ENCODE peak calls at places on chromosomes 6 and 20, in eight cellular contexts. B, L, D, X, S, V, F and I are unnamed samples.

GRCh38 chr20:822651-823325 is 10.7 kb upstream of the FAM110A start:
- DNase-seq in B (no peak), L (no peak), D (no peak), X (no peak), S (no peak), V (no peak), F (no peak), I (peak)

GRCh38 chr6:153032255-153032882 is 29.9 kb upstream of the MTRF1L start:
- DNase-seq in B (no peak), L (no peak), D (no peak), X (no peak), S (peak), V (peak), F (no peak), I (no peak)

GRCh38 chr6:53984163-53984562 is 127.1 kb upstream of the MLIP start:
- DNase-seq in B (no peak), L (no peak), D (no peak), X (no peak), S (peak), V (peak), F (no peak), I (no peak)

GRCh38 chr6:21729431-21729830 is 135.9 kb downstream of the SOX4 start:
- DNase-seq in B (no peak), L (no peak), D (no peak), X (no peak), S (no peak), V (no peak), F (no peak), I (no peak)

GRCh38 chr6:31877651-31878161 is 1.1 kb downstream of the SLC44A4 start:
- DNase-seq in B (no peak), L (peak), D (no peak), X (no peak), S (no peak), V (no peak), F (no peak), I (no peak)

GRCh38 chr6:54070025-54070424 is 41.2 kb upstream of the MLIP start:
- DNase-seq in B (no peak), L (no peak), D (no peak), X (no peak), S (no peak), V (no peak), F (no peak), I (no peak)

GRCh38 chr20:46171476-46171875 is 53.4 kb downstream of the CD40 start:
- DNase-seq in B (no peak), L (no peak), D (no peak), X (no peak), S (no peak), V (no peak), F (no peak), I (no peak)

GRCh38 chr20:48818481-48818987 is 9.3 kb downstream of the PREX1 start:
- DNase-seq in B (no peak), L (no peak), D (peak), X (no peak), S (no peak), V (no peak), F (no peak), I (no peak)

GRCh38 chr6:122735618-122736017 is 43.9 kb upstream of the FABP7 start:
- DNase-seq in B (no peak), L (no peak), D (no peak), X (no peak), S (no peak), V (no peak), F (no peak), I (no peak)

GRCh38 chr6:130928993-130929678 is 101.9 kb downstream of the SMLR1 start:
- DNase-seq in B (no peak), L (no peak), D (no peak), X (no peak), S (peak), V (peak), F (no peak), I (no peak)

DNA sequence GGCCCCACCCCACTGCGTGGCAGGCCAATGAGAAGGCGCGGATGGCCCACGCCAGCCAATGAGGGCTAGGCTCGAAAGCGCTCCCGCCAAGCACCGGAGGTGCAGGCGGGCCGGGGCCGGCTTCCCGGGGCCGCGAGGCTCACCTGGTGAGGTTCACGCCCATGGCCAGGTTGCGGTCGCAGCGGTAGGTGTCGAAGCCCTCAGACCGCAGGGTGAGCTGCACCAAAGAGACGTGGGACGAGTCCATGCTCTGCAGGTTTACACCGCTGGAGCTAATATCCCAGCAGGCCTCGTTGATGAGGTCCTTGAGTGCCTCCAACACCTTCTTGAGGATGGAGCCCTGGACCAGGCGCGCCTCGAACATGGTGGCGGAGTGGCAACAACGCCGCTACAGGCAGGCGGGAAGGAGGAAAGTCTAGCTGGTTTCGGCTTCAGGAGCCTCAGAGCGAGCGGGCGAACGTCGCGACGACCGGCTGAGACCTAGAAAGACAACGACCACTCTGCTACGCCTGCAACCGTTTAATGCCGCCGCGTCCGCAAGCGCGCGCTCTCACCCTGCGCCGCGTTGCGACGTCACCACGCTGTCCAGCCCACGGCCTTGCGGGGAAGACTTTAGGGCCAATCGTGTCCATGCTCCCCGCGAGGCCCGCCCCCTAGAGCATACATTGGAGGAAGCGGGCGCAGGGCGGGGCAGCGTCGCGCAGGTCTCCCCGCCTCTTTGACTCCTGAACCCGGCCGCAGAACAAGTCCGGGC is at the start of gene PCNA:
- DNase-seq in B (peak), L (peak), D (peak), X (peak), S (peak), V (peak), F (peak), I (peak)
- TF ChIP-seq CTCF in B (no peak), L (no peak), D (no peak), X (peak), S (no peak), V (no peak), F (peak), I (no peak)

DNA sequence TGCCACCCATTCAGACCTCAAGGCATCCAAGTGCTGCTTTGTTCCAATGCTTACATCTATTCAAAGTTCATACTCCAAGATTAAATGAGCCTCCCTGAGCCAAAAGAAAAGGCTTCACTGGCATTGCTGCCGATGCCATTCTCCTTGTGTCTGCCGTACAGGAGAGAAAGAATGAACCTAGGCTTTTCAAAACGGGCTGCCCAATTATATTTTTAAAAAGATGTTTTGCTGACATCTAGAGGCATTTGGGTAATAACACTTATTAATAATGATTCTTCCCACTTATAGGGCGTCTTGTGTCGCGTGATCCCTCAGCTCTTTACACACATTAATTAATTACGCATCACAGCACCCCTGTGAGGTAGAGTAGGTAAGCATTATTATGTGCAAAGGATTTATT is 545.6 kb downstream of the PKHD1 start:
- DNase-seq in B (no peak), L (no peak), D (no peak), X (no peak), S (peak), V (no peak), F (no peak), I (no peak)
- TF ChIP-seq CTCF in B (no peak), L (no peak), D (no peak), X (no peak), S (no peak), V (no peak), F (no peak), I (peak)

GRCh38 chr6:164099535-164099982 is 685.0 kb downstream of the QKI start:
- DNase-seq in B (no peak), L (no peak), D (no peak), X (no peak), S (no peak), V (no peak), F (no peak), I (no peak)

GRCh38 chr6:164097056-164097455 is 682.5 kb downstream of the QKI start:
- DNase-seq in B (no peak), L (no peak), D (no peak), X (no peak), S (no peak), V (no peak), F (no peak), I (no peak)

GRCh38 chr6:164098857-164099534 is 684.5 kb downstream of the QKI start:
- DNase-seq in B (no peak), L (no peak), D (no peak), X (peak), S (peak), V (peak), F (no peak), I (no peak)

GRCh38 chr6:164095056-164095455 is 680.5 kb downstream of the QKI start:
- DNase-seq in B (no peak), L (no peak), D (no peak), X (no peak), S (no peak), V (no peak), F (no peak), I (no peak)

DNA sequence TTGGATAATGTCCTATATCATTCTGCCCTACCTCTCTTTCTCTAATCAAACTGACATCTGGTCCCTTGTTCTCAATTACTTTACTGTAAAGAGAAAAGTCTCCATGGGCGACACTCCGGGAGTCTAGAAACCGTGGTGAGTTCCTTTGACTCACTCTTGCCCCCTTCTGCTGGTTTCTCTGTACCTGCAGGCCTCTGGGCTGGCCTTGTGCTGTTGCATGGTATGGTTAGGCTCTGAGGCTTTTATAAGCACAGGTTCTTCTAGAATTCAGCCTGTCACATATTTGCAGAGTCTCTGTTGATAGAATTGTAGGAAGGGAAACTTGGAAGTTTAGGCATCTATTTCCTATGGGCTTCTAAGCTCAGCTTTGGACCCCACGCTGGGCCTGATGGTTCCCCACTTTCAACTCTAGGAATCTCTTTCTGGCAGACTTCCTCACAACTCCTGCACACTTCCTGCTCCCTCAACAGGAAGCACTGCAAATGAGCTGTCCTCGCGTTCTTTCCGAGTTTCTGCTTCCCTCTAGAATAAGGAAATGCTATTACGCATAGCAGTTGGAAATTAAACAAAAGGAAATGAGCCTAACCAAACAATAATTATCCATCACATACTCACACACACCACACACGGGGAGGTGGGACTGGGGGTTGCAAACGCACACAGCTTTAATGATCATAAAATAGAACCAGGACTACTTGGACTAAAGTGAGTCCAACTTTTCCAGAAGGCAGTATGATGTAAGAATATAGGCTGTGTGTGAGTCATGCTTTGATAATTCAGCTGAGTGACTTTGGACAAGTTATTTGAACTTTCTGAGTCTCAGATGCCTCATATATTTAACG is 683.3 kb downstream of the QKI start:
- DNase-seq in B (no peak), L (no peak), D (no peak), X (no peak), S (peak), V (peak), F (no peak), I (no peak)
- TF ChIP-seq CTCF in B (no peak), L (no peak), D (no peak), X (peak), S (peak), V (no peak), F (no peak), I (peak)

GRCh38 chr6:20205722-20206154 is 6.5 kb downstream of the MBOAT1 start:
- DNase-seq in B (no peak), L (no peak), D (no peak), X (no peak), S (peak), V (no peak), F (no peak), I (no peak)
- TF ChIP-seq CTCF in B (no peak), L (no peak), D (no peak), X (no peak), S (no peak), V (no peak), F (no peak), I (no peak)

GRCh38 chr6:4844108-4844507 is 67.9 kb downstream of the CDYL start:
- DNase-seq in B (no peak), L (no peak), D (no peak), X (no peak), S (no peak), V (no peak), F (no peak), I (no peak)
- TF ChIP-seq CTCF in B (no peak), L (no peak), D (peak), X (no peak), S (peak), V (peak), F (no peak), I (peak)